ENCODE peak calls at places on chromosomes 2 and 18, in six cellular contexts. One of them, this sample, is unnamed.
A peak's percentile ranks its signal among the peaks of the same experiment; 100 is the strongest.

GRCh38 chr18:10377956-10378355 is 76.5 kb upstream of the APCDD1 start:
- DNase-seq in HTR-8/SVneo: no peak
- DNase-seq in heart left ventricle: no peak
- DNase-seq in SK-N-MC: no peak
- DNase-seq in WTC11: no peak
- DNase-seq in GM04504: peak; percentile 66
- DNase-seq in this sample: no peak

GRCh38 chr2:1588994-1589611 is 155.2 kb downstream of the PXDN start:
- DNase-seq in HTR-8/SVneo: no peak
- DNase-seq in SK-N-MC: no peak
- DNase-seq in heart left ventricle: no peak
- DNase-seq in GM04504: no peak
- DNase-seq in WTC11: no peak
- DNase-seq in this sample: no peak

GRCh38 chr18:55395811-55396210 is 192.2 kb downstream of the TCF4 start:
- DNase-seq in HTR-8/SVneo: no peak
- DNase-seq in SK-N-MC: no peak
- DNase-seq in heart left ventricle: no peak
- DNase-seq in GM04504: no peak
- DNase-seq in WTC11: no peak
- DNase-seq in this sample: no peak

GRCh38 chr2:135840601-135841000 is 3.6 kb upstream of the LCT start:
- DNase-seq in WTC11: no peak
- DNase-seq in GM04504: no peak
- DNase-seq in HTR-8/SVneo: no peak
- DNase-seq in heart left ventricle: no peak
- DNase-seq in SK-N-MC: no peak
- DNase-seq in this sample: no peak

GRCh38 chr18:48702346-48703032 is 163.7 kb downstream of the CTIF start:
- DNase-seq in SK-N-MC: no peak
- DNase-seq in heart left ventricle: no peak
- DNase-seq in GM04504: no peak
- DNase-seq in WTC11: no peak
- DNase-seq in HTR-8/SVneo: no peak
- DNase-seq in this sample: no peak

GRCh38 chr18:63267990-63268721 is 51.4 kb downstream of the BCL2 start:
- DNase-seq in heart left ventricle: no peak
- DNase-seq in GM04504: no peak
- DNase-seq in WTC11: no peak
- DNase-seq in HTR-8/SVneo: no peak
- DNase-seq in SK-N-MC: no peak
- DNase-seq in this sample: no peak

GRCh38 chr2:168416555-168416954 is 39.5 kb upstream of the CERS6 start:
- DNase-seq in heart left ventricle: no peak
- DNase-seq in SK-N-MC: no peak
- DNase-seq in WTC11: no peak
- DNase-seq in HTR-8/SVneo: no peak
- DNase-seq in GM04504: no peak
- DNase-seq in this sample: no peak

GRCh38 chr2:10829304-10829703 is 16.7 kb upstream of the PDIA6 start:
- DNase-seq in HTR-8/SVneo: no peak
- DNase-seq in heart left ventricle: no peak
- DNase-seq in WTC11: no peak
- DNase-seq in GM04504: no peak
- DNase-seq in SK-N-MC: no peak
- DNase-seq in this sample: no peak

GRCh38 chr18:766550-766860 is 45.5 kb downstream of the YES1 start:
- DNase-seq in heart left ventricle: no peak
- DNase-seq in GM04504: no peak
- DNase-seq in HTR-8/SVneo: no peak
- DNase-seq in WTC11: no peak
- DNase-seq in SK-N-MC: no peak
- DNase-seq in this sample: no peak